ENCODE peak calls at places on chromosomes 13 and 19, in four cellular contexts. J, Y, I and E are unnamed samples.

GRCh38 chr13:71240906-71241305 is 626.1 kb downstream of the DACH1 start:
- DNase-seq in J (no peak), Y (no peak), I (no peak), E (no peak)

GRCh38 chr19:33409906-33410685 is 36.6 kb downstream of the CEBPG start:
- DNase-seq in J (no peak), Y (no peak), I (no peak), E (no peak)

GRCh38 chr13:105202384-105202783 is 1333.1 kb downstream of the EFNB2 start:
- DNase-seq in J (peak; percentile 3), Y (no peak), I (no peak), E (no peak)

GRCh38 chr13:32309812-32310706 is 5.1 kb downstream of the ZAR1L start:
- DNase-seq in J (peak; percentile 49), Y (peak; percentile 40), I (no peak), E (no peak)

GRCh38 chr13:66992683-66993082 is 237.5 kb downstream of the PCDH9 start:
- DNase-seq in J (no peak), Y (no peak), I (no peak), E (no peak)

GRCh38 chr13:64164435-64164834 is 2748.8 kb upstream of the PCDH20 start:
- DNase-seq in J (no peak), Y (no peak), I (no peak), E (no peak)

GRCh38 chr13:85313761-85314503 is 485.3 kb downstream of the SLITRK6 start:
- DNase-seq in J (peak; percentile 17), Y (no peak), I (no peak), E (no peak)

GRCh38 chr19:28404462-28404861 is 808.5 kb downstream of the UQCRFS1 start:
- DNase-seq in J (no peak), Y (no peak), I (no peak), E (no peak)

GRCh38 chr19:38033658-38034150 is 126.7 kb downstream of the SIPA1L3 start:
- DNase-seq in J (no peak), Y (no peak), I (no peak), E (no peak)

DNA sequence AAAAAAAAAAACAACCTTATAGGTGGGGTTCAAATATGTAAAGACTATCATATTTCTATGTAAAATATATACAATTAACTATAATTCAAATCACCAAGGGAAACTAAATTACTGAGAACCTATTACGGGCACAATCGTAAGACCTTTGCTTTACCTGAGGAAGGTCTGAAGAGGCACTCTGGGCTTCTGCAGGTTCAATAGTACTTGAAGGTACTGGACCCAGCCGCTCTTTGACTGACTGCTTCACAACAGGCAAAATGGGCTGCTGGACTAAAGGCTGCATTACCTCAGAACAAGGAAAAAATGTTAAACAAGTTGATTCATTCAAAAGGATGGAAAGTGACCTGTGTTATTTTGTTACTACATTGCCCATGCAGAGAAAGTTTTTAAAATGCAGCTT is 51.8 kb downstream of the RBM26 start:
- DNase-seq in J (no peak), Y (no peak), I (no peak), E (no peak)
- H3K27ac ChIP-seq in J (no peak overlapping the region), Y (no peak overlapping the region), I (no peak overlapping the region), E (no peak overlapping the region)

GRCh38 chr19:10625762-10626138 is 397 bp downstream of the SLC44A2 start:
- DNase-seq in J (no peak), Y (no peak), I (no peak), E (no peak)
- H3K27ac ChIP-seq in J (peak overlapping the region; percentile 90), Y (no peak overlapping the region), I (no peak overlapping the region), E (no peak overlapping the region)

GRCh38 chr19:39399684-39400465 is 6.8 kb upstream of the ZFP36 start:
- DNase-seq in J (no peak), Y (no peak), I (no peak), E (no peak)
- H3K27ac ChIP-seq in J (peak overlapping the region; percentile 92), Y (no peak overlapping the region), I (peak overlapping the region; percentile 100), E (peak overlapping the region; percentile 100)

DNA sequence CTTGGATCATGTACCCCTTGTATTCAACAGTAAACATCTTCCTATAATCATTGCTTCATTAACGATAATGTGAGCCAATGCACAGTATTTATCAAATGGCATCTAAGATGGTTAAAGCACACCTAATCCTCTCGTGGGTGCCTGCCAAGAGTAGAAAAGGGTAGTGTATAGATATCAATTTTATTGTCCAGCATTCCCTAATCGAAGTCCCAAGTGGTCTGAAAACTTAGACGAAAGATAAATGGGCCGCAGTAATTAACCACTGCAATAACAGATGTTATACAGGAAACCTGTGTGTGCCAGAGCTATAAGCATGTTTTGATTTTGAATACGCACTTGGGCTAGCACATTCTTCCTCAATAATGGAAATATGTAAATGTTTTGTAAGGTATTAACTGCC is 642 bp upstream of the MBNL2 start:
- DNase-seq in J (no peak), Y (no peak), I (no peak), E (no peak)
- H3K27ac ChIP-seq in J (peak overlapping the region; percentile 67), Y (no peak overlapping the region), I (peak overlapping the region; percentile 82), E (peak overlapping the region; percentile 83)

DNA sequence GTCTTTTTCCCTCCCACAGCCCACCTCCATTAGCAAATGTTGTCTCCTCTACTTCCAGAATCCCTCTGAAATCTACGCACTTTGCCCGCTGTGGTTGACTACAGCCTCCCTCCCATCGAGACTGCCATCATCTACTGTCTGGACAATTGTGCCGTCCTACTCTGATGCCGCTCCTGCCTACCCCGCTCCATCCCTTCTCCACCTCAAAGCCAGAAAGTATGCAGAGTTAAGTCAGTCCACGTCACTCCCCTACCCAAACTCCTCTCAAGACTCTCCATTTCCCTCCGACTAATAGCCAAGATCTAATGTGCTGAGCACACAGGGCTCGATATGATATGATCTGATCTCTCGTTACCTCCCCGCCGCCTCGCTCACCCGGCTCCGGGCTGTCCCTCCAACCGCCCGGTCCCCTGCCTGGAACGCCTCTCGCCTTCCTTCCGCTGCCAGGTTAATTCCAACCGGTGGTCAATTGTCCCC is 556 bp downstream of the CACTIN start:
- DNase-seq in J (no peak), Y (no peak), I (no peak), E (no peak)
- H3K27ac ChIP-seq in J (peak overlapping the region; percentile 96), Y (peak overlapping the region; percentile 77), I (peak overlapping the region; percentile 90), E (peak overlapping the region; percentile 87)

GRCh38 chr13:46593403-46593802 is 40.4 kb downstream of the LRCH1 start:
- DNase-seq in J (no peak), Y (peak; percentile 44), I (peak; percentile 9), E (peak; percentile 26)

GRCh38 chr13:46595136-46595917 is 42.4 kb downstream of the LRCH1 start:
- DNase-seq in J (no peak), Y (no peak), I (no peak), E (no peak)

GRCh38 chr13:46596501-46596900 is 43.5 kb downstream of the LRCH1 start:
- DNase-seq in J (no peak), Y (no peak), I (no peak), E (no peak)

GRCh38 chr13:46595918-46596315 is 42.9 kb downstream of the LRCH1 start:
- DNase-seq in J (no peak), Y (no peak), I (no peak), E (no peak)

GRCh38 chr13:46592410-46592809 is 39.4 kb downstream of the LRCH1 start:
- DNase-seq in J (no peak), Y (no peak), I (no peak), E (no peak)
- H3K27ac ChIP-seq in J (no peak overlapping the region), Y (no peak overlapping the region), I (no peak overlapping the region), E (no peak overlapping the region)

GRCh38 chr19:30428856-30429255 is 56.7 kb downstream of the ZNF536 start:
- DNase-seq in J (no peak), Y (no peak), I (no peak), E (no peak)

GRCh38 chr19:30431591-30431990 is 59.4 kb downstream of the ZNF536 start:
- DNase-seq in J (no peak), Y (no peak), I (no peak), E (no peak)

GRCh38 chr19:30426864-30427263 is 54.7 kb downstream of the ZNF536 start:
- DNase-seq in J (no peak), Y (no peak), I (no peak), E (no peak)

GRCh38 chr19:30428281-30428680 is 56.1 kb downstream of the ZNF536 start:
- DNase-seq in J (no peak), Y (no peak), I (no peak), E (no peak)

DNA sequence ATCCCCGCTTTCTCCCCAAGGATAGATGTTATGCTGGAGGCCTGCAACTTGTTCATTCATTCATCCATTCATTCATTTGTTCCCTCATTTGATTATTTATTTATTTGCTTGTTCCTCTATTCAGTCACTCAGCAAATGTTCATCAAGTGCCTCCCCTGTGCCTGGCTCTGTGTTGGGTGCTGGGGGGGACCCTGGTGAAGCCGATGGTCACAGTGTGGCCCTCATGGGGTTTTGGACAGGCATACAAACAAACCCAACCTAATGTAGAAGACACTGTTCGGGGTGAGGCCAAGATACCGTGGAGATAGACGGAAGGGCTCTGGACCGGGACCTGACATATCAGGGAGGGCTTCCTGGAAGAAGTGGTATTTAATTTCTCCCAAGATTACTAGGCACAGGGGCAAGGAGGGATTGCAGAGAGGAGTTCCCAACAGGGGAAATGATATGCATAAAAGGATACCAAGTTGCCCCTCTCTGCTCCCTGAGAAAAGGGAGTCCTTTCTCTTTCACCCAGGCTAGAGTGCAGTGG is 58.1 kb downstream of the ZNF536 start:
- DNase-seq in J (no peak), Y (no peak), I (no peak), E (no peak)
- H3K27ac ChIP-seq in J (no peak overlapping the region), Y (no peak overlapping the region), I (no peak overlapping the region), E (no peak overlapping the region)

GRCh38 chr19:16139752-16140151 is 3.7 kb upstream of the HSH2D start:
- DNase-seq in J (no peak), Y (peak; percentile 9), I (no peak), E (no peak)
- H3K27ac ChIP-seq in J (no peak overlapping the region), Y (no peak overlapping the region), I (no peak overlapping the region), E (no peak overlapping the region)

GRCh38 chr19:4679416-4679815 is 9.3 kb upstream of the MYDGF start:
- DNase-seq in J (no peak), Y (no peak), I (no peak), E (no peak)
- H3K27ac ChIP-seq in J (no peak overlapping the region), Y (no peak overlapping the region), I (no peak overlapping the region), E (no peak overlapping the region)